ENCODE peak calls at places on chromosomes 5 and 9, in six cellular contexts. One of them, this sample, is unnamed.

GRCh38 chr5:173775692-173776135 is 112.4 kb upstream of the CPEB4 start:
- DNase-seq in lung: no peak
- DNase-seq in HCT116: no peak
- DNase-seq in AG09309: no peak
- DNase-seq in mammary epithelial cell: no peak
- DNase-seq in transverse colon: no peak
- DNase-seq in this sample: no peak

GRCh38 chr5:35470866-35471265 is 146.8 kb upstream of the SPEF2 start:
- DNase-seq in HCT116: no peak
- DNase-seq in AG09309: no peak
- DNase-seq in mammary epithelial cell: no peak
- DNase-seq in transverse colon: no peak
- DNase-seq in lung: no peak
- DNase-seq in this sample: no peak

GRCh38 chr9:26745111-26745510 is 147.5 kb downstream of the CAAP1 start:
- DNase-seq in HCT116: no peak
- DNase-seq in mammary epithelial cell: no peak
- DNase-seq in transverse colon: no peak
- DNase-seq in AG09309: no peak
- DNase-seq in lung: no peak
- DNase-seq in this sample: no peak

GRCh38 chr9:16030513-16031185 is 477.8 kb downstream of the CCDC171 start:
- DNase-seq in lung: no peak
- DNase-seq in AG09309: peak; percentile 80
- DNase-seq in mammary epithelial cell: peak; percentile 91
- DNase-seq in transverse colon: no peak
- DNase-seq in HCT116: peak; percentile 84
- DNase-seq in this sample: no peak

GRCh38 chr5:125815-126214 is 33.8 kb downstream of the PLEKHG4B start:
- DNase-seq in lung: no peak
- DNase-seq in mammary epithelial cell: no peak
- DNase-seq in transverse colon: no peak
- DNase-seq in HCT116: no peak
- DNase-seq in AG09309: no peak
- DNase-seq in this sample: no peak

GRCh38 chr5:131068893-131069643 is 96.0 kb downstream of the HINT1 start:
- DNase-seq in AG09309: no peak
- DNase-seq in HCT116: no peak
- DNase-seq in transverse colon: peak; percentile 12
- DNase-seq in lung: no peak
- DNase-seq in mammary epithelial cell: no peak
- DNase-seq in this sample: no peak

GRCh38 chr5:177325868-177326381 is 14.2 kb upstream of the MXD3 start:
- DNase-seq in AG09309: no peak
- DNase-seq in lung: no peak
- DNase-seq in transverse colon: no peak
- DNase-seq in mammary epithelial cell: no peak
- DNase-seq in HCT116: no peak
- DNase-seq in this sample: no peak

GRCh38 chr5:38666668-38667498 is 110.4 kb upstream of the LIFR start:
- DNase-seq in mammary epithelial cell: no peak
- DNase-seq in lung: peak; percentile 57
- DNase-seq in AG09309: peak; percentile 7
- DNase-seq in transverse colon: no peak
- DNase-seq in HCT116: peak; percentile 19
- DNase-seq in this sample: peak; percentile 68

GRCh38 chr5:120621339-120621738 is 157.2 kb downstream of the PRR16 start:
- DNase-seq in AG09309: no peak
- DNase-seq in HCT116: no peak
- DNase-seq in transverse colon: no peak
- DNase-seq in lung: no peak
- DNase-seq in mammary epithelial cell: no peak
- DNase-seq in this sample: no peak

GRCh38 chr5:123582570-123583293 is 70.8 kb downstream of the CSNK1G3 start:
- DNase-seq in mammary epithelial cell: no peak
- DNase-seq in transverse colon: no peak
- DNase-seq in lung: no peak
- DNase-seq in AG09309: no peak
- DNase-seq in HCT116: no peak
- DNase-seq in this sample: no peak

GRCh38 chr5:156589859-156590216 is 260.3 kb upstream of the PPP1R2B start:
- DNase-seq in transverse colon: no peak
- DNase-seq in HCT116: no peak
- DNase-seq in mammary epithelial cell: no peak
- DNase-seq in lung: no peak
- DNase-seq in AG09309: no peak
- DNase-seq in this sample: no peak

GRCh38 chr9:98149422-98149821 is 30.4 kb upstream of the TRIM14 start:
- DNase-seq in transverse colon: no peak
- DNase-seq in lung: no peak
- DNase-seq in mammary epithelial cell: no peak
- DNase-seq in AG09309: no peak
- DNase-seq in HCT116: no peak
- DNase-seq in this sample: no peak

GRCh38 chr9:33446507-33447403 is 638 bp downstream of the AQP3 start:
- DNase-seq in AG09309: no peak
- DNase-seq in lung: peak; percentile 74
- DNase-seq in mammary epithelial cell: peak; percentile 58
- DNase-seq in HCT116: no peak
- DNase-seq in transverse colon: peak; percentile 56
- DNase-seq in this sample: peak; percentile 52

GRCh38 chr5:53063176-53063575 is 46.4 kb downstream of the MOCS2 start:
- DNase-seq in AG09309: no peak
- DNase-seq in transverse colon: no peak
- DNase-seq in HCT116: no peak
- DNase-seq in mammary epithelial cell: no peak
- DNase-seq in lung: no peak
- DNase-seq in this sample: no peak

GRCh38 chr5:122421379-122422081 is 109.5 kb downstream of the SNCAIP start:
- DNase-seq in AG09309: no peak
- DNase-seq in HCT116: no peak
- DNase-seq in lung: no peak
- DNase-seq in transverse colon: no peak
- DNase-seq in mammary epithelial cell: no peak
- DNase-seq in this sample: no peak

GRCh38 chr5:172861461-172861860 is 27.4 kb downstream of the ERGIC1 start:
- DNase-seq in lung: no peak
- DNase-seq in AG09309: no peak
- DNase-seq in mammary epithelial cell: no peak
- DNase-seq in HCT116: no peak
- DNase-seq in transverse colon: no peak
- DNase-seq in this sample: no peak

GRCh38 chr9:136694163-136694864 is 7.1 kb upstream of the AGPAT2 start:
- DNase-seq in transverse colon: peak; percentile 80
- DNase-seq in lung: peak; percentile 76
- DNase-seq in AG09309: no peak
- DNase-seq in mammary epithelial cell: peak; percentile 37
- DNase-seq in HCT116: peak; percentile 43
- DNase-seq in this sample: peak; percentile 79

DNA sequence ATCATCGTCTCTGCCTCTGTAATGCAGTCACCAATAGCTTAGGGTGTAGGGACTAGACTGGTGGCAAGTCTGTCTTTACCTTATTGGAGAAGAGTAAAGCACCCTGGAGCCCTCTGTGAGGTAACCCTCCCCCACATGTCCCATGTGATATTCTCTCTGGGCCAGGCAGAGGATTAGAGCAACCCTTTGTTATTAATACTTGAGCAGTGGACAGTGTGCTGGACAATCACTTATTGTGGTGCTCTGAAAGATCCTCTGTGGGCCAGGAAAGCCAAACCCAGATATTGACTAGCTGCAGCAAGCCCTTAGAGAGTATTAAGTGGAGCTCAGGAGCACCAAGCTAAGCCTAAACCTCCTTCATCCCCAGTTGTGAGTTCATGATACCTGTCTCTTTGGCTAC is 139.7 kb upstream of the RUSC2 start:
- DNase-seq in AG09309: no peak
- DNase-seq in HCT116: no peak
- DNase-seq in mammary epithelial cell: no peak
- DNase-seq in transverse colon: no peak
- DNase-seq in lung: no peak
- DNase-seq in this sample: no peak
- H3K4me3 ChIP-seq in AG09309: no peak overlapping the region
- H3K4me3 ChIP-seq in HCT116: no peak overlapping the region
- H3K4me3 ChIP-seq in mammary epithelial cell: no peak overlapping the region
- H3K4me3 ChIP-seq in transverse colon: no peak overlapping the region
- H3K4me3 ChIP-seq in lung: no peak overlapping the region
- H3K4me3 ChIP-seq in this sample: no peak overlapping the region

GRCh38 chr9:88110026-88110425 is 28.2 kb downstream of the SPATA31C2 start:
- DNase-seq in transverse colon: no peak
- DNase-seq in AG09309: no peak
- DNase-seq in lung: no peak
- DNase-seq in mammary epithelial cell: no peak
- DNase-seq in HCT116: no peak
- DNase-seq in this sample: no peak

GRCh38 chr9:88108779-88109178 is 29.5 kb downstream of the SPATA31C2 start:
- DNase-seq in transverse colon: no peak
- DNase-seq in mammary epithelial cell: no peak
- DNase-seq in lung: no peak
- DNase-seq in AG09309: no peak
- DNase-seq in HCT116: no peak
- DNase-seq in this sample: no peak

DNA sequence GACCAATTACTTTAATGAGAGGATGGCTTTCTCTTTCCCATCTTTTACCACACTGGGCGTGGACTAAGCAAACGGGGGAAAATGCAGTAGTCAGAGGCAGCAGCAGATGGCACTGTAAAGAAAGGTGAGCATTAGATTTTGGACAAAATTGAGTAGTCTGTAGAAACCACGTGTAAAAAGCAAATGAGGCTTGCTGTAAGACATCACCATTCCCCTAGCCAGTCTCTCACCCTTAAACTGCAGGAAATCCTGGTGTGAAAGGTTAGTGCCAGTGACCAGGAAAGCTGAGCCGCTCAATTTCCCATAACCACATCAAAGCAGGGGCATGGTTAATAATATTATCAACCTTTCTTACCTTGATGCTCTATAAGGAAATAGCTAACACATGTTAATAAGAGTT is 31.8 kb downstream of the SPATA31C2 start:
- DNase-seq in AG09309: peak; percentile 31
- DNase-seq in mammary epithelial cell: peak; percentile 40
- DNase-seq in HCT116: peak; percentile 54
- DNase-seq in lung: no peak
- DNase-seq in transverse colon: peak; percentile 57
- DNase-seq in this sample: peak; percentile 27
- TF ChIP-seq CTCF in AG09309: peak; percentile 70
- TF ChIP-seq CTCF in mammary epithelial cell: peak; percentile 73
- TF ChIP-seq CTCF in HCT116: peak; percentile 66
- TF ChIP-seq CTCF in lung: no peak
- TF ChIP-seq CTCF in transverse colon: peak; percentile 49
- TF ChIP-seq CTCF in this sample: no peak

DNA sequence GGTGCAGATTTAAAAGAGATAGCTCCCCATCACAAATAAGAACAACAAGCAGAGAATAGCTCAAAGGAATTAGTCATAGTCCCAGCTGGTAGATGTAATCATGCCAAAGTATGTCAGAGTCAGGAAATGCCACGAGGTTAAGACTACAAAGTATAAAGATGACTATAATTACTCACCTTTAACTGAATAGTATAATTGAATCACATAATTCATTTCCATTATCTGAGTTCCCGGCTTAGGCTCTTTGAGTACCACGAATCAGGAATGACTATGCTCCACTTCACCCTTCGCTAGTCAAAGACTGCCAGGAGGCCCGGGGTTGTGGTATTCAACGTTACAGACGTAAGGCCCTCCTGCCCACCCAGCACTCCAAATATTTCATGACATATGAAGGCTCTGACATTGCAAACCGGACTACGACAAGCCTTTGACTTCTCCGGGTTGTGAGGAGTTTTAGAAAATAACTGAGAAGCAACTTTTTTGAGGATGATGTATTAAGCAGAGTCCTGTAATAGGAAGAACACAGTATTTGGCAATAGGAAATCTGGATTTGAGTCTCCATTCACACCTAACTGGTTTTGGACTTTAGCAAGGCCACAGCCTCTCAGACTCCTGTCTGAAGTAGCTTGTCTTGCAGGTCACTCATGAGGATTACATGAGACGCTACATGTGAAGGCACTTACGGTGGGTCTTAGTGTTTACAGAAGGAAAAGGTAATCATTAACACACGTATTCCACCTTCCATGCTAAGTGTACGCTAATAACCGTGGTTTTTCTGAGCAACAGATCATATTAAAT is 64.6 kb downstream of the ENC1 start:
- DNase-seq in lung: no peak
- DNase-seq in HCT116: no peak
- DNase-seq in AG09309: peak; percentile 52
- DNase-seq in transverse colon: no peak
- DNase-seq in mammary epithelial cell: peak; percentile 92
- DNase-seq in this sample: no peak
- H3K4me3 ChIP-seq in lung: no peak overlapping the region
- H3K4me3 ChIP-seq in HCT116: no peak overlapping the region
- H3K4me3 ChIP-seq in AG09309: no peak overlapping the region
- H3K4me3 ChIP-seq in transverse colon: no peak overlapping the region
- H3K4me3 ChIP-seq in mammary epithelial cell: no peak overlapping the region
- H3K4me3 ChIP-seq in this sample: no peak overlapping the region

GRCh38 chr5:149641000-149641576 is 59.8 kb downstream of the ARHGEF37 start:
- DNase-seq in AG09309: no peak
- DNase-seq in mammary epithelial cell: no peak
- DNase-seq in transverse colon: peak; percentile 81
- DNase-seq in HCT116: no peak
- DNase-seq in lung: no peak
- DNase-seq in this sample: peak; percentile 53
- TF ChIP-seq CTCF in AG09309: no peak
- TF ChIP-seq CTCF in mammary epithelial cell: no peak
- TF ChIP-seq CTCF in transverse colon: no peak
- TF ChIP-seq CTCF in HCT116: no peak
- TF ChIP-seq CTCF in lung: no peak
- TF ChIP-seq CTCF in this sample: no peak

DNA sequence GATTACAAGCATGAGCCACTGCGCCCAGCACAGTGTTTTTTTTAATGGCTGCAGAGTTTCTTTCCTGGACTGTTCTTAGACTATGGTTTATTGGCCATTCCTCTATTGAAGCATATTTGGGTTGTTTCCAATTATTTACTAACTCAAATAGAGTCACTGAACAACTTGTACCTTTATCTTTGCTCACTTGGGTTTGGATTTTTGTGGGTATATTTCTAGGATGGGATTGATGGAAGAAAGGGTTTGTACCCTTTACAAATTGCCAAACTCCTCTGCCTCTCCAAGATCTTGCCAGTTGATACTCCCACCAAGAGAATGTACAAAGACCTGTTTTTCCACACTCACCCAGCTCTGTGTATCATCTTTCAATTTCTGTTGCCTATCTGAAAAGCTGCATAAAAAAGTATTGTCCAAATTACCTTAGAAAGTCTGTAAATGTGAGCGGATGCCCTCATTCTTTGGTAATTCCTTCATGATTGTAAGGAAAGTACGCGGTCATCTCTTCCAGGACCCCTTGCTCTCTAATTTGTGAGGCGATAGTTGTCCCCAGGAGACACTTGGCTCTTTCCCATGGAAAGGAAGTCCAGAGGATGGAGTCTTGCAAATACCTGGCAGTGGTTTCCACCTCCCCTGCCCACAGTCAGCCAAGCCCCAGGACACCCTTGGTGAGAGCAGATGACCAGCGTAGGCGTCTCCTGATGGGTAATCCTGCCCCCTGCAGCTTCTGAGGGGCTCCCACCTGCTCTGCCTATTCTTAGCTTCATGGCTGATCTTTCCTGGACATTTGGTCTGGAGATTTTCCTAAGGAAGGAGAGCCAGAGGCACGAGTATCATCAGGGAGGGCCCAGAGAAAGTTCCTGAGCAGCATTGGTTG is 33.0 kb downstream of the ARHGEF37 start:
- DNase-seq in HCT116: no peak
- DNase-seq in transverse colon: no peak
- DNase-seq in lung: no peak
- DNase-seq in mammary epithelial cell: no peak
- DNase-seq in AG09309: no peak
- DNase-seq in this sample: no peak
- H3K4me3 ChIP-seq in HCT116: no peak overlapping the region
- H3K4me3 ChIP-seq in transverse colon: no peak overlapping the region
- H3K4me3 ChIP-seq in lung: no peak overlapping the region
- H3K4me3 ChIP-seq in mammary epithelial cell: no peak overlapping the region
- H3K4me3 ChIP-seq in AG09309: no peak overlapping the region
- H3K4me3 ChIP-seq in this sample: no peak overlapping the region